ENCODE peak calls at places on chromosomes 3 and 15, in seven cellular contexts. X is anterior cingulate cortex; W is ELR; M is naive thymus-derived CD8-positive, alpha-beta T cell; K is NCI-H1694; J is left cardiac atrium; F is GM04504. P is an unnamed sample.

GRCh38 chr3:140527156-140527555 is 150.7 kb upstream of the TRIM42 start:
- DNase-seq in K (no peak), M (no peak), W (no peak), X (no peak), F (no peak), J (no peak), P (no peak)

GRCh38 chr3:88440701-88441100 is 290.9 kb downstream of the C3orf38 start:
- DNase-seq in F (no peak), K (no peak), X (no peak), W (no peak), J (no peak), M (no peak), P (no peak)

GRCh38 chr3:73786346-73786807 is 161.6 kb upstream of the PDZRN3 start:
- DNase-seq in K (no peak), X (no peak), W (peak), F (peak), J (peak), M (no peak), P (no peak)

GRCh38 chr15:69059170-69059943 is 44.9 kb downstream of the NOX5 start:
- DNase-seq in W (peak), J (peak), X (peak), M (peak), K (peak), F (peak), P (peak)

GRCh38 chr3:49638445-49638844 is 35.7 kb upstream of the APEH start:
- DNase-seq in W (peak), F (peak), K (no peak), X (peak), M (no peak), J (no peak), P (no peak)

GRCh38 chr3:100044369-100044768 is 69.9 kb downstream of the FILIP1L start:
- DNase-seq in X (no peak), K (no peak), J (no peak), W (no peak), M (no peak), F (no peak), P (peak)

GRCh38 chr3:192571197-192571791 is 156.0 kb downstream of the FGF12 start:
- DNase-seq in K (peak), M (no peak), F (peak), W (peak), J (peak), X (peak), P (no peak)

GRCh38 chr3:56673781-56674457 is 9.1 kb downstream of the TASOR start:
- DNase-seq in X (no peak), J (no peak), K (no peak), F (no peak), M (no peak), W (no peak), P (no peak)

GRCh38 chr15:50124557-50125080 is 5.6 kb upstream of the ATP8B4 start:
- DNase-seq in X (no peak), F (no peak), W (no peak), K (no peak), J (no peak), M (no peak), P (no peak)